ENCODE peak calls at places on chromosomes 4 and X, in six cellular contexts. One of them, this sample, is unnamed.

GRCh38 chr4:124135409-124135813 is 577.1 kb downstream of the ANKRD50 start:
- DNase-seq in K562: no peak
- DNase-seq in Peyer's patch: no peak
- DNase-seq in esophagus squamous epithelium: no peak
- DNase-seq in tibial nerve: no peak
- DNase-seq in heart left ventricle: no peak
- DNase-seq in this sample: no peak

GRCh38 chr4:139017861-139018260 is 2.3 kb downstream of the NOCT start:
- DNase-seq in esophagus squamous epithelium: no peak
- DNase-seq in K562: no peak
- DNase-seq in heart left ventricle: no peak
- DNase-seq in Peyer's patch: no peak
- DNase-seq in tibial nerve: no peak
- DNase-seq in this sample: no peak

GRCh38 chr4:25162566-25162965 is 2.3 kb upstream of the SEPSECS start:
- DNase-seq in tibial nerve: no peak
- DNase-seq in esophagus squamous epithelium: no peak
- DNase-seq in Peyer's patch: no peak
- DNase-seq in heart left ventricle: no peak
- DNase-seq in K562: no peak
- DNase-seq in this sample: no peak

GRCh38 chrX:53265771-53266170 is 15.6 kb downstream of the IQSEC2 start:
- DNase-seq in heart left ventricle: no peak
- DNase-seq in esophagus squamous epithelium: no peak
- DNase-seq in K562: no peak
- DNase-seq in Peyer's patch: no peak
- DNase-seq in tibial nerve: no peak
- DNase-seq in this sample: no peak

GRCh38 chr4:157045507-157046127 is 30.3 kb upstream of the GLRB start:
- DNase-seq in heart left ventricle: peak; percentile 25
- DNase-seq in Peyer's patch: peak; percentile 48
- DNase-seq in K562: no peak
- DNase-seq in tibial nerve: peak; percentile 16
- DNase-seq in esophagus squamous epithelium: no peak
- DNase-seq in this sample: peak; percentile 53

GRCh38 chr4:82825425-82825824 is 26.8 kb upstream of the SCD5 start:
- DNase-seq in K562: no peak
- DNase-seq in esophagus squamous epithelium: no peak
- DNase-seq in Peyer's patch: no peak
- DNase-seq in tibial nerve: no peak
- DNase-seq in heart left ventricle: no peak
- DNase-seq in this sample: no peak

GRCh38 chrX:3262906-3263305 is 83.5 kb downstream of the MXRA5 start:
- DNase-seq in K562: no peak
- DNase-seq in esophagus squamous epithelium: no peak
- DNase-seq in tibial nerve: peak; percentile 5
- DNase-seq in heart left ventricle: no peak
- DNase-seq in Peyer's patch: no peak
- DNase-seq in this sample: no peak

GRCh38 chr4:166312166-166312565 is 439.1 kb downstream of the TLL1 start:
- DNase-seq in tibial nerve: no peak
- DNase-seq in K562: no peak
- DNase-seq in heart left ventricle: no peak
- DNase-seq in Peyer's patch: no peak
- DNase-seq in esophagus squamous epithelium: no peak
- DNase-seq in this sample: no peak

GRCh38 chr4:153205757-153206156 is 1.5 kb downstream of the TRIM2 start:
- DNase-seq in esophagus squamous epithelium: no peak
- DNase-seq in heart left ventricle: no peak
- DNase-seq in K562: no peak
- DNase-seq in tibial nerve: no peak
- DNase-seq in Peyer's patch: peak; percentile 83
- DNase-seq in this sample: no peak

GRCh38 chr4:7630559-7631287 is 196.0 kb upstream of the PSAPL1 start:
- DNase-seq in tibial nerve: peak; percentile 54
- DNase-seq in esophagus squamous epithelium: no peak
- DNase-seq in heart left ventricle: peak; percentile 88
- DNase-seq in Peyer's patch: no peak
- DNase-seq in K562: no peak
- DNase-seq in this sample: peak; percentile 62

GRCh38 chr4:74152841-74153240 is 5.1 kb upstream of the MTHFD2L start:
- DNase-seq in Peyer's patch: no peak
- DNase-seq in esophagus squamous epithelium: no peak
- DNase-seq in K562: no peak
- DNase-seq in tibial nerve: no peak
- DNase-seq in heart left ventricle: no peak
- DNase-seq in this sample: no peak

GRCh38 chr4:94406668-94407437 is 44.9 kb upstream of the PDLIM5 start:
- DNase-seq in heart left ventricle: peak; percentile 76
- DNase-seq in tibial nerve: peak; percentile 94
- DNase-seq in K562: peak; percentile 54
- DNase-seq in Peyer's patch: peak; percentile 90
- DNase-seq in esophagus squamous epithelium: no peak
- DNase-seq in this sample: peak; percentile 93

DNA sequence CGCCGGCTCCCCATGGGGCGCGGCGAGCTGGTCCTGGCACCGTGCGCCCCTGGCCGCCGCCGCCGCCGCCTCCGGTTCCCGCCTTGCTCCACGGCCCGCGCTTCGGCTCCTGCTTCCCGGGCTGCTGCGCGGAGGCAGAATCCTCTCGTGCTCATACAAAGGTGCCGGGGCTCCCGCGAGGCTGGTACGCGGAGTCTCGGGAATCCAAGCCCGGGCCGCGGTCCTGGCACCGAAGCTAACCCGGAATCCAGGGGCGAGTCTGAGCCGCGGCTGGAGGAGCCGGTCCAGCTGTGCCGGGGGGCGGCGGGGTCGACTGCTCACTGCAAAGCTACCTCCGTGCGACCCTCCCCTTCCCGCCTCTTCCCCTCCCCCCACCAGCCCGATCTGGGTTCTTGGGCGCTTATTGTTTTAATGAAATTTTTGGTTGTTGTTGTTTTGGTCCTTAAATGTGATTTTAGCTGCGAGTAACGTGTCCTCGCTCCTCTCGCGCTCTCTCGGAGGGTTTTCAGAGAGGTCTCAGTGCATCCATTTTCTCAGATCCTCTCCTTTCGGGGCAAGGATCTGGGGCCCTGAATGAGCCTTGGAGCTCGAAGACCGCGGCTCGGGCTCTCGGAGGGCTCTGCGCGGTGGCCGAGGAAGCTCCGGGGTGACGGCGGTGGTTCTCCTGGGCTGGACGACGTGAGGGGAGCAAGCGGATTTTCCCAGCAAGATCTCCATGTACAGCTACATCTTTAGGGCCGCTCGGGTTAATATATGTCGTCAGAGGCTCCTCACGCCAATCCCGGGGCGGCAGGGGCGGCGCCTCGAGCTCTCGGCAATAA is at the start of gene HAND2:
- DNase-seq in esophagus squamous epithelium: no peak
- DNase-seq in K562: peak; percentile 38
- DNase-seq in tibial nerve: no peak
- DNase-seq in Peyer's patch: no peak
- DNase-seq in heart left ventricle: peak; percentile 91
- DNase-seq in this sample: peak; percentile 81
- TF ChIP-seq POLR2A in esophagus squamous epithelium: no peak
- TF ChIP-seq POLR2A in K562: peak; percentile 60
- TF ChIP-seq POLR2A in tibial nerve: no peak
- TF ChIP-seq POLR2A in Peyer's patch: no peak
- TF ChIP-seq POLR2A in heart left ventricle: peak; percentile 87
- TF ChIP-seq POLR2A in this sample: peak; percentile 64

DNA sequence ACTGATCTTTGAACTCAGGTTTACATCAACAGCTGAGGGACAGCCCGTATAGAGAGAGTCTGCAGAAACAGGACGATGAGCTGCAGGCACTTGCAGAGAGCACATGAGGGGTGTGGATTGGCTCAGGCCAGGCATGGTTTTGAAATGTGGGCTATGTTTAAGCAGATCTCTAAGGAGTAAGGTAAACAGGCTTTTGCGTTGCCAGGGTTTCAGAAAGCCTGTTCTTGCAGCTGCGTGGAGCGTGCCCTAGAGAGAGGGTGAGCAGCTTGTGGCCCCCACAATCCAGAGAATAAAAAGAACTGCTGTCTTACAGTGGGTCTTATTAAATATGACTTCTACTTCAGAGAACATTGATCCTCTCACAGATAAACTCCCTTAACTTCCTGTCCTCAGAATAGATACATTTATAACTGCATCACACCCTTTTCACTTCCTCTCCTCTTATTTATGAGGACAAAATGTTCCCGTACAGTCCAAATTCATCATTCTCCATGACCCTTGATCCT is 64.1 kb downstream of the TMA16 start:
- DNase-seq in tibial nerve: peak; percentile 18
- DNase-seq in heart left ventricle: peak; percentile 19
- DNase-seq in esophagus squamous epithelium: no peak
- DNase-seq in Peyer's patch: peak; percentile 82
- DNase-seq in K562: no peak
- DNase-seq in this sample: no peak
- TF ChIP-seq POLR2A in tibial nerve: no peak
- TF ChIP-seq POLR2A in heart left ventricle: no peak
- TF ChIP-seq POLR2A in esophagus squamous epithelium: no peak
- TF ChIP-seq POLR2A in Peyer's patch: no peak
- TF ChIP-seq POLR2A in K562: no peak
- TF ChIP-seq POLR2A in this sample: no peak

DNA sequence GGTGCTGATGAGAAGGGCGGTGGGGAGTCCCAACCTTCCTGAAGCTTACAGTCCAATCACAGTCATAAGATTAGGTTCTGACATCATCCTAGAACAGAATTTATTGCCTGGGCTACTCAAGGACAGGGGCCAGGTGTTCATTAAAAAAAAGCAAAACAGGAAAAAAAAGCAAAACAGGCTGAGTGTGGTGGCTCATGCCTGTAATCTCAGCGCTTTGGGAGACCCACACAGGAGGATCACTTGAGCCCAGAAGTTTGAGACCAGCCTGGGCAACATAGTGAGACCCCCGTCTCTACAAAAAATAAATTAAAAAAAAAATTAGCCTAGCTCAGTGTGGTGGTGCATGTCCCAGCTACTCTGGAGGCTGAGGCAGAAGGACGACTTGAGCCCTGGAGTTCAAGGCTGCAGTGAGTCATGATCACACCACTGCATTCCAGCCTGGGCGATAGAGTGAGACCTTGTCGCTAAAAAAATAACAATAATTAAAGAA is 3.0 kb downstream of the RAB9A start:
- DNase-seq in K562: no peak
- DNase-seq in tibial nerve: no peak
- DNase-seq in Peyer's patch: no peak
- DNase-seq in esophagus squamous epithelium: no peak
- DNase-seq in heart left ventricle: no peak
- DNase-seq in this sample: no peak
- TF ChIP-seq POLR2A in K562: no peak
- TF ChIP-seq POLR2A in tibial nerve: no peak
- TF ChIP-seq POLR2A in Peyer's patch: no peak
- TF ChIP-seq POLR2A in esophagus squamous epithelium: no peak
- TF ChIP-seq POLR2A in heart left ventricle: no peak
- TF ChIP-seq POLR2A in this sample: no peak

DNA sequence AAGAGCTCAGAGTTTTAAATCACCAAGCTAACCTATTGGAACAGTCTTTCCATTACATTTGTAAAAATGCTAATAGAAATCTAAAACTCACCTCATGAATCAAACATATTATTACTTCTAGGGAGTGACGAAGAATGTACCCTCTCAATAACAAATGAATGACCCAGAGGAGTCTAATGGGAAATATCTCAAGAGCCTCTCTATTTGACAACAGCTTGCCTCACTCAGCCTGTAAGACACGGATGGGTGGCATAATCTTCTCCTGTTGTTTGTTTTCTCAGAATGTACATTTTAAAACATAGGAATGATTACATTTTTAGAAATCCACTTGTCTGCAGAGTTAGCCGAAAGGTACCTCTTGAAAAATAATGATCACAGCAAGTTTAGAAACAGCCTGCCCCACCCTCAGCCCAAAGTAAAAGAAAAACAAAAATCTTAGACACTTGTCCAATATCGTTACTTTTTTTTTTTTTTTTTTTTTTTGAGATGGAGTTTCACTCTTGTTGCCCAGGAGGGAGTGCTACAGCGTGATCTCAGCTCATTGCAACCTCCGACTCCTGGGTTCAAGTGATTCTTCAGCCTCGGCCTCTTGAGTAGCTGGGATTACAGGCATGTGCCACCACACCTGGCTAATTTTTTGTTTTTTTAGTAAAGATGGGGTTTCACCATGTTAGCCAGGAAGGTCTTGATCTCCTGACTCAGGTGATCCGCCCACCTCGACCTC is 183.6 kb upstream of the FTHL17 start:
- DNase-seq in heart left ventricle: no peak
- DNase-seq in tibial nerve: no peak
- DNase-seq in Peyer's patch: no peak
- DNase-seq in K562: no peak
- DNase-seq in esophagus squamous epithelium: no peak
- DNase-seq in this sample: no peak
- TF ChIP-seq POLR2A in heart left ventricle: no peak
- TF ChIP-seq POLR2A in tibial nerve: no peak
- TF ChIP-seq POLR2A in Peyer's patch: no peak
- TF ChIP-seq POLR2A in K562: no peak
- TF ChIP-seq POLR2A in esophagus squamous epithelium: no peak
- TF ChIP-seq POLR2A in this sample: no peak

DNA sequence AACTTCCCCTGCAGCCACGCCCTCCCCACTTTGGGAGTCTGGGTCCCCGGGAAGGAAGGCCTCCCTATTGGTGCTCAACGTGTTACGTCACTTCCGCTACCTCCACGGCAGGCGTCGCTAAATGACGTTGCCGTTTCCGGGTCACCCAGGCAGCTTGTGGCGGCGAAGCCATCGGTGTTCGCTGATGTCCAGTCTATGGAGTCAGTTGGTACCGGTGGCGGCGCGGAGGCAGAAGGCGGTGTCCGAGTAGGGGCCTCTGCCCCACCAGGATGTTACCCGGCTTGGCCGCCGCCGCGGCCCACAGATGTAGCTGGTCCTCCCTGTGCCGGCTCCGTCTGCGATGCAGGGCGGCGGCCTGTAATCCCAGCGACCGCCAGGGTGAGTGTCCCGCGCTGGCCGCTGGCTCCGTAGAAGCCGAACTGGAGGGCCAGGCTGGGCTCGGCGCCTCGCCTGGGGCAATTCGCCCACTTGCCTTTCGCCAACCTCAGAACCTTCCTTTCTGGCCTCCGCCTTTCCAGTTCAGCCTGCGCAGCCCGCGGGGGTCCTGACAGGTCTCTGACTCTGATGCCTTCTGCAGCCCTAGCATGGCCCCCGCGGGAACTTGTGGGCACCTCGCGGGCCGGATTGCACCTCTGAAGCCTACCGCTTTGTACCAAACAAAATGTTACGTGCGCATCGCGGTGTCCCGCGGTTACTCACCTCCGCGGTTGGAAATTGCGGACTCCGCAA is at the start of gene SLC30A9:
- DNase-seq in K562: peak; percentile 94
- DNase-seq in Peyer's patch: peak; percentile 98
- DNase-seq in heart left ventricle: peak; percentile 97
- DNase-seq in tibial nerve: peak; percentile 95
- DNase-seq in esophagus squamous epithelium: peak; percentile 68
- DNase-seq in this sample: peak; percentile 99
- TF ChIP-seq POLR2A in K562: peak; percentile 94
- TF ChIP-seq POLR2A in Peyer's patch: peak; percentile 60
- TF ChIP-seq POLR2A in heart left ventricle: peak; percentile 66
- TF ChIP-seq POLR2A in tibial nerve: peak; percentile 64
- TF ChIP-seq POLR2A in esophagus squamous epithelium: peak; percentile 81
- TF ChIP-seq POLR2A in this sample: peak; percentile 86

DNA sequence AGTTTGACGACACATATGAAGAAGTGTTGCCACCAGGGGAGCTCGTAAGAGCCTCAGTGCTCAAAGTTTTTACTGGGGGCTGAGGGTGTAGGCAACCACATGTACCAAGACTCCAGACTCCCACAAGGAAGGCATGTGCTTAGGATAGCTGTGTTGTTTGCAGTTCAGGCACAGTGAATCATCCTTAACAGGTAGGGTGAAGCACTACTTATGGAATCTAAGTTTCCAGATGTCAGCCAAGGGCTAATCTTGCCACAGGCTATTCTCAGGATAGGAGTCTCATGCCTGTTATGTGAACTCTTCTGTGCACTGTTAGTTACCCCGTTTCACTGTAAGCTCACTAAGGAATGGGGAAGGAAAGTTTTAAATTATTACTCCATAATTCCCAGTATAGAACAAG is 202.6 kb downstream of the TMA16 start:
- DNase-seq in Peyer's patch: no peak
- DNase-seq in tibial nerve: no peak
- DNase-seq in K562: no peak
- DNase-seq in heart left ventricle: no peak
- DNase-seq in esophagus squamous epithelium: no peak
- DNase-seq in this sample: no peak
- TF ChIP-seq POLR2A in Peyer's patch: no peak
- TF ChIP-seq POLR2A in tibial nerve: no peak
- TF ChIP-seq POLR2A in K562: no peak
- TF ChIP-seq POLR2A in heart left ventricle: no peak
- TF ChIP-seq POLR2A in esophagus squamous epithelium: no peak
- TF ChIP-seq POLR2A in this sample: no peak

This sample was measured in testis.